ENCODE peak calls at places on chromosomes 12 and 14, in eight cellular contexts. S, J, W, N, F, T, R and B are unnamed samples.

GRCh38 chr14:99389171-99389826 is 91.4 kb downstream of the SETD3 start:
- DNase-seq in S (peak), J (peak), W (no peak), N (no peak), F (peak), T (peak), R (no peak), B (no peak)

GRCh38 chr12:19166956-19167355 is 37.4 kb downstream of the PLEKHA5 start:
- DNase-seq in S (no peak), J (no peak), W (no peak), N (no peak), F (no peak), T (no peak), R (no peak), B (no peak)

GRCh38 chr14:32256606-32257005 is 53.5 kb upstream of the RNU6-8 start:
- DNase-seq in S (no peak), J (peak), W (no peak), N (no peak), F (no peak), T (no peak), R (peak), B (no peak)

GRCh38 chr12:67783393-67783792 is 134.8 kb downstream of the DYRK2 start:
- DNase-seq in S (no peak), J (no peak), W (no peak), N (no peak), F (no peak), T (no peak), R (no peak), B (no peak)

GRCh38 chr12:64009321-64010068 is 165.0 kb downstream of the SRGAP1 start:
- DNase-seq in S (no peak), J (peak), W (no peak), N (no peak), F (no peak), T (no peak), R (no peak), B (no peak)

GRCh38 chr14:99733551-99734405 is 49.7 kb downstream of the CYP46A1 start:
- DNase-seq in S (no peak), J (no peak), W (no peak), N (no peak), F (no peak), T (peak), R (no peak), B (no peak)

GRCh38 chr14:36767603-36768281 is 106.1 kb downstream of the PAX9 start:
- DNase-seq in S (peak), J (peak), W (no peak), N (no peak), F (no peak), T (peak), R (no peak), B (no peak)

GRCh38 chr12:41604830-41605229 is 416.7 kb downstream of the PDZRN4 start:
- DNase-seq in S (peak), J (peak), W (no peak), N (no peak), F (no peak), T (peak), R (no peak), B (peak)

GRCh38 chr14:27929823-27930347 is 836.7 kb upstream of the FOXG1 start:
- DNase-seq in S (peak), J (no peak), W (no peak), N (no peak), F (no peak), T (no peak), R (no peak), B (no peak)

GRCh38 chr14:87894920-87895319 is 98.1 kb downstream of the GALC start:
- DNase-seq in S (no peak), J (no peak), W (no peak), N (no peak), F (no peak), T (no peak), R (no peak), B (no peak)

GRCh38 chr12:122979001-122979907 is 1.2 kb upstream of the ARL6IP4 start:
- DNase-seq in S (no peak), J (no peak), W (no peak), N (no peak), F (no peak), T (peak), R (no peak), B (no peak)

GRCh38 chr14:66624319-66624937 is 116.5 kb downstream of the GPHN start:
- DNase-seq in S (peak), J (peak), W (peak), N (peak), F (peak), T (peak), R (peak), B (no peak)

GRCh38 chr12:7884687-7885086 is 12.0 kb upstream of the SLC2A14 start:
- DNase-seq in S (no peak), J (no peak), W (no peak), N (no peak), F (no peak), T (no peak), R (no peak), B (no peak)

GRCh38 chr14:61296707-61297502 is 15.8 kb upstream of the TMEM30B start:
- DNase-seq in S (peak), J (peak), W (no peak), N (no peak), F (peak), T (no peak), R (no peak), B (no peak)

GRCh38 chr12:43760396-43760795 is 1.6 kb downstream of the IRAK4 start:
- DNase-seq in S (no peak), J (no peak), W (no peak), N (no peak), F (no peak), T (no peak), R (no peak), B (no peak)

GRCh38 chr14:32190713-32191112 is 11.1 kb upstream of the RNU6-7 start:
- DNase-seq in S (no peak), J (peak), W (no peak), N (no peak), F (no peak), T (no peak), R (no peak), B (no peak)

GRCh38 chr12:38664661-38665269 is 240.6 kb downstream of the CPNE8 start:
- DNase-seq in S (peak), J (no peak), W (no peak), N (no peak), F (no peak), T (peak), R (no peak), B (no peak)

GRCh38 chr12:69916541-69917270 is 91.7 kb downstream of the MYRFL start:
- DNase-seq in S (no peak), J (peak), W (no peak), N (no peak), F (no peak), T (no peak), R (no peak), B (no peak)

GRCh38 chr14:50116986-50117385 is 614 bp upstream of the VCPKMT start:
- DNase-seq in S (no peak), J (peak), W (no peak), N (no peak), F (no peak), T (no peak), R (no peak), B (no peak)

GRCh38 chr14:52338282-52338681 is 24.2 kb downstream of the PTGER2 start:
- DNase-seq in S (no peak), J (peak), W (no peak), N (no peak), F (peak), T (no peak), R (no peak), B (peak)

GRCh38 chr12:5716221-5716620 is 228.8 kb downstream of the ANO2 start:
- DNase-seq in S (no peak), J (peak), W (no peak), N (no peak), F (no peak), T (no peak), R (no peak), B (peak)

GRCh38 chr12:65280306-65280705 is 1.8 kb downstream of the MSRB3 start:
- DNase-seq in S (no peak), J (peak), W (no peak), N (no peak), F (no peak), T (no peak), R (no peak), B (no peak)

GRCh38 chr12:65276923-65277322 is 1.6 kb upstream of the MSRB3 start:
- DNase-seq in S (no peak), J (no peak), W (no peak), N (no peak), F (no peak), T (no peak), R (no peak), B (no peak)

GRCh38 chr12:65279387-65280112 is 1.1 kb downstream of the MSRB3 start:
- DNase-seq in S (peak), J (no peak), W (no peak), N (no peak), F (no peak), T (no peak), R (no peak), B (no peak)

GRCh38 chr12:65277994-65278575 is 398 bp upstream of the MSRB3 start:
- DNase-seq in S (no peak), J (no peak), W (no peak), N (no peak), F (no peak), T (no peak), R (no peak), B (no peak)

GRCh38 chr12:65278576-65279386 is at the start of gene MSRB3:
- DNase-seq in S (peak), J (peak), W (peak), N (no peak), F (peak), T (peak), R (peak), B (peak)
- TF ChIP-seq CTCF in S (peak), J (no peak), W (no peak), N (peak), F (no peak), T (peak), R (no peak), B (peak)

GRCh38 chr12:2083008-2083407 is 30.2 kb downstream of the CACNA1C start:
- DNase-seq in S (no peak), J (peak), W (no peak), N (no peak), F (peak), T (no peak), R (no peak), B (no peak)
- TF ChIP-seq CTCF in S (no peak), J (peak), W (no peak), N (no peak), F (no peak), T (peak), R (peak), B (no peak)

GRCh38 chr12:14902465-14902864 is 16.8 kb upstream of the MGP start:
- DNase-seq in S (peak), J (peak), W (no peak), N (no peak), F (no peak), T (no peak), R (no peak), B (no peak)

GRCh38 chr12:14900521-14901227 is 15.0 kb upstream of the MGP start:
- DNase-seq in S (no peak), J (no peak), W (no peak), N (no peak), F (no peak), T (no peak), R (no peak), B (no peak)

GRCh38 chr12:14904854-14905253 is 19.2 kb upstream of the MGP start:
- DNase-seq in S (no peak), J (no peak), W (no peak), N (no peak), F (no peak), T (no peak), R (no peak), B (no peak)

GRCh38 chr12:14903386-14904098 is 17.9 kb upstream of the MGP start:
- DNase-seq in S (no peak), J (no peak), W (no peak), N (no peak), F (no peak), T (no peak), R (no peak), B (no peak)

GRCh38 chr12:14901228-14901562 is 15.5 kb upstream of the MGP start:
- DNase-seq in S (no peak), J (no peak), W (no peak), N (no peak), F (no peak), T (peak), R (no peak), B (no peak)
- TF ChIP-seq CTCF in S (no peak), J (no peak), W (peak), N (peak), F (no peak), T (peak), R (no peak), B (no peak)

DNA sequence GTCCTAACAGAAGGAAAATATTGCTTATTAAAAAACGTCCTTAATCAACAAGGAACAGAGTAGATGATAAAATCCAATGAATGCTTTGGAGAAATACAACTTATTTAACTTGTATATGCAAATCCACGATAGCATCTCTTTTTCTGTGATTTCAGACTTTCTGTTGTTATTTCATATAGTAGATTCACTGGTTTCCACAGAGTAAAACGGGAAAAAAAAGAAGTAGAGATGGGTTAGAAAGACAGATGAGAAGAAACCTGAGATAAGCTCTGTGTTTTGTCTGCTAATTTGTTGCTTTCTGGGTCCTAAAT is 447.7 kb downstream of the RERGL start:
- DNase-seq in S (no peak), J (no peak), W (no peak), N (no peak), F (no peak), T (no peak), R (no peak), B (no peak)
- TF ChIP-seq CTCF in S (no peak), J (no peak), W (no peak), N (no peak), F (no peak), T (peak), R (no peak), B (no peak)

GRCh38 chr12:29306682-29307081 is 74.3 kb downstream of the ERGIC2 start:
- DNase-seq in S (no peak), J (no peak), W (no peak), N (no peak), F (no peak), T (no peak), R (no peak), B (no peak)

GRCh38 chr12:29314421-29314820 is 66.6 kb downstream of the ERGIC2 start:
- DNase-seq in S (peak), J (peak), W (no peak), N (no peak), F (no peak), T (no peak), R (no peak), B (no peak)

GRCh38 chr12:29306267-29306666 is 74.7 kb downstream of the ERGIC2 start:
- DNase-seq in S (no peak), J (no peak), W (no peak), N (no peak), F (no peak), T (no peak), R (no peak), B (no peak)

GRCh38 chr12:29310899-29311298 is 70.1 kb downstream of the ERGIC2 start:
- DNase-seq in S (no peak), J (no peak), W (no peak), N (no peak), F (no peak), T (no peak), R (no peak), B (no peak)

GRCh38 chr12:29309320-29309902 is 71.6 kb downstream of the ERGIC2 start:
- DNase-seq in S (peak), J (peak), W (peak), N (no peak), F (peak), T (no peak), R (no peak), B (no peak)
- TF ChIP-seq CTCF in S (peak), J (peak), W (peak), N (peak), F (peak), T (peak), R (peak), B (peak)

DNA sequence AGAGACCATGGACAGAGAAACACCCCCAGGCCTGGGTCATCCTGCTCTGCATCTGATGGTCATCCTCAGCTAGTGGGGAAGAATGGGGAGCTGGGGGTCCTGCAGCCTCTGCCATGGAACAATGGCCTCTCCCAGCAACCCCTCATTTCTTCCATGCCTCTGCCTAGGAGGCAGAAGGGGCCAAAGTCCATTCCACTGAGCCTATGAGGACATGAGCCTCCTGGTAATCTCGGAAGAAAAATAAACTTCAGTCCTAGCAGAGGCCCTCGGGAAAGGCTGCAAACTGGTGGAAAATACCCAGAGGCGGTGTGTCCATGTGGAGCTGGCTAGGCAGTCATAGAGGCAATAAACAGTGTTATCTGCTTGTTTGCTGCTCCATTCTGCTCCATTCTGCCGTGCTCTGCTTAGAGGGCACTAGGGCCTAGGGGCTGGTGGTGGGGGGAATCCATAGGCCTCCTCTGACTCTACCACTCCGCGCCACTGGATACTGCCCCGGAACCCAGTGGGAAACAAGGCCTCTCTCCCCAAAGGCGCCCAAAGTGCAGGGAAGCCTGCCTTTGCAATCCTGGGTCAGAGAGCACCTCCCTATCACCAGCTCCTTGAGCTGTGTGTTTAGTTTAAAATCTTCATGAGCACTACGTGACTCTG is 4.5 kb downstream of the PGF start:
- DNase-seq in S (no peak), J (no peak), W (no peak), N (no peak), F (no peak), T (no peak), R (no peak), B (no peak)
- TF ChIP-seq CTCF in S (no peak), J (no peak), W (no peak), N (no peak), F (no peak), T (no peak), R (no peak), B (no peak)

GRCh38 chr14:58826845-58827686 is 189.3 kb downstream of the DACT1 start:
- DNase-seq in S (no peak), J (no peak), W (no peak), N (no peak), F (no peak), T (no peak), R (no peak), B (no peak)
- TF ChIP-seq CTCF in S (peak), J (peak), W (peak), N (peak), F (no peak), T (peak), R (peak), B (peak)

GRCh38 chr12:9034095-9034494 is 44.7 kb downstream of the KLRG1 start:
- DNase-seq in S (no peak), J (no peak), W (no peak), N (no peak), F (no peak), T (no peak), R (no peak), B (no peak)

GRCh38 chr12:9033244-9033887 is 44.0 kb downstream of the KLRG1 start:
- DNase-seq in S (no peak), J (no peak), W (no peak), N (no peak), F (no peak), T (no peak), R (no peak), B (no peak)

GRCh38 chr12:9036227-9036626 is 46.9 kb downstream of the KLRG1 start:
- DNase-seq in S (no peak), J (no peak), W (no peak), N (no peak), F (no peak), T (no peak), R (no peak), B (no peak)

GRCh38 chr12:9030776-9031175 is 41.4 kb downstream of the KLRG1 start:
- DNase-seq in S (no peak), J (no peak), W (no peak), N (no peak), F (no peak), T (peak), R (no peak), B (no peak)

GRCh38 chr12:9032202-9032964 is 43.0 kb downstream of the KLRG1 start:
- DNase-seq in S (no peak), J (no peak), W (no peak), N (no peak), F (no peak), T (no peak), R (no peak), B (no peak)
- TF ChIP-seq CTCF in S (no peak), J (no peak), W (no peak), N (peak), F (no peak), T (no peak), R (no peak), B (no peak)

GRCh38 chr12:3262466-3262865 is 185.3 kb downstream of the TSPAN9 start:
- DNase-seq in S (no peak), J (no peak), W (no peak), N (no peak), F (no peak), T (no peak), R (no peak), B (no peak)

GRCh38 chr12:3263939-3264699 is 186.9 kb downstream of the TSPAN9 start:
- DNase-seq in S (no peak), J (no peak), W (no peak), N (no peak), F (no peak), T (no peak), R (no peak), B (no peak)

GRCh38 chr12:3259976-3260375 is 182.8 kb downstream of the TSPAN9 start:
- DNase-seq in S (no peak), J (no peak), W (no peak), N (no peak), F (no peak), T (no peak), R (no peak), B (peak)

GRCh38 chr12:3263282-3263681 is 186.1 kb downstream of the TSPAN9 start:
- DNase-seq in S (no peak), J (no peak), W (no peak), N (no peak), F (no peak), T (no peak), R (no peak), B (no peak)

GRCh38 chr12:3261782-3262359 is 184.7 kb downstream of the TSPAN9 start:
- DNase-seq in S (no peak), J (no peak), W (no peak), N (no peak), F (no peak), T (no peak), R (no peak), B (no peak)
- TF ChIP-seq CTCF in S (no peak), J (peak), W (peak), N (no peak), F (no peak), T (peak), R (peak), B (peak)